ENCODE peak calls at places on chromosomes 12 and 14, in ten cellular contexts. D, C, T, L, S, G, Z, R, P and B are unnamed samples.

GRCh38 chr12:82174936-82175335 is 183.3 kb downstream of the CCDC59 start:
- DNase-seq in S (no peak), Z (no peak), C (no peak), P (no peak), L (no peak), T (no peak), D (no peak), G (no peak), R (no peak), B (no peak)

GRCh38 chr14:66645716-66646115 is 137.8 kb downstream of the GPHN start:
- DNase-seq in R (no peak), C (no peak), L (no peak), P (no peak), T (no peak), G (no peak), D (no peak), S (no peak), Z (no peak), B (no peak)

GRCh38 chr14:61965030-61965745 is 203.0 kb downstream of the SNAPC1 start:
- DNase-seq in R (peak), Z (no peak), P (no peak), S (peak), T (no peak), G (peak), D (peak), C (no peak), L (no peak), B (peak)

GRCh38 chr12:57215668-57216013 is 953 bp upstream of the NXPH4 start:
- DNase-seq in D (no peak), Z (no peak), C (no peak), R (no peak), T (no peak), G (no peak), S (peak), P (peak), L (no peak), B (no peak)

GRCh38 chr12:114405449-114406271 is at the start of gene TBX5:
- DNase-seq in Z (no peak), S (no peak), G (peak), P (no peak), L (no peak), D (no peak), R (peak), T (no peak), C (no peak), B (peak)

GRCh38 chr12:50545783-50546182 is 41.0 kb downstream of the DIP2B start:
- DNase-seq in G (no peak), C (peak), D (no peak), L (no peak), P (no peak), T (no peak), R (no peak), S (peak), Z (no peak), B (no peak)

GRCh38 chr12:105459760-105460325 is 129.4 kb downstream of the C12orf75 start:
- DNase-seq in L (no peak), Z (no peak), S (no peak), T (peak), P (no peak), R (no peak), G (no peak), C (no peak), D (no peak), B (no peak)

GRCh38 chr12:129145381-129145780 is 292.1 kb downstream of the GLT1D1 start:
- DNase-seq in Z (no peak), C (no peak), D (no peak), S (no peak), T (no peak), L (no peak), R (no peak), G (no peak), P (no peak), B (no peak)

GRCh38 chr12:122207391-122207790 is 3.9 kb downstream of the B3GNT4 start:
- DNase-seq in S (peak), D (no peak), Z (no peak), P (no peak), C (no peak), L (no peak), G (no peak), R (no peak), T (no peak), B (no peak)

GRCh38 chr14:28609228-28609828 is 157.3 kb upstream of the FOXG1 start:
- DNase-seq in R (peak), T (peak), G (peak), P (peak), S (peak), L (no peak), C (no peak), D (peak), Z (peak), B (peak)

GRCh38 chr14:28381656-28382055 is 384.9 kb upstream of the FOXG1 start:
- DNase-seq in C (no peak), D (no peak), T (no peak), G (peak), Z (no peak), P (no peak), S (no peak), R (peak), L (no peak), B (no peak)

GRCh38 chr12:69514111-69514510 is 43.9 kb downstream of the FRS2 start:
- DNase-seq in G (no peak), P (no peak), L (no peak), R (no peak), C (no peak), Z (no peak), S (no peak), T (no peak), D (no peak), B (no peak)

GRCh38 chr12:11543513-11544168 is 105.8 kb upstream of the ETV6 start:
- DNase-seq in T (no peak), D (no peak), G (peak), P (no peak), S (no peak), R (no peak), Z (no peak), C (no peak), L (no peak), B (no peak)

GRCh38 chr12:110677206-110677911 is 11.6 kb downstream of the HVCN1 start:
- DNase-seq in C (no peak), R (no peak), L (no peak), T (no peak), P (peak), Z (no peak), G (no peak), D (peak), S (no peak), B (no peak)

GRCh38 chr12:23099604-23100003 is 474.6 kb downstream of the ETNK1 start:
- DNase-seq in R (peak), Z (no peak), P (no peak), C (no peak), L (no peak), G (no peak), T (no peak), D (no peak), S (peak), B (no peak)

GRCh38 chr12:54197037-54197909 is 8.5 kb upstream of the SMUG1 start:
- DNase-seq in Z (peak), T (no peak), D (no peak), G (no peak), R (peak), P (no peak), S (peak), L (no peak), C (no peak), B (no peak)

GRCh38 chr14:105337966-105338365 is 23.4 kb downstream of the PACS2 start:
- DNase-seq in Z (no peak), G (no peak), C (peak), R (no peak), D (no peak), P (no peak), T (peak), S (no peak), L (no peak), B (no peak)

GRCh38 chr12:121611306-121611705 is 15.0 kb upstream of the ORAI1 start:
- DNase-seq in G (no peak), D (no peak), C (no peak), P (peak), L (no peak), T (no peak), R (no peak), S (no peak), Z (peak), B (no peak)

GRCh38 chr12:110993425-110993824 is 73.0 kb upstream of the MYL2 start:
- DNase-seq in R (no peak), C (no peak), S (no peak), L (no peak), T (no peak), G (no peak), P (no peak), Z (no peak), D (no peak), B (no peak)

GRCh38 chr14:92945544-92945943 is 22.6 kb downstream of the CHGA start:
- DNase-seq in P (no peak), Z (no peak), R (no peak), T (no peak), S (no peak), D (no peak), G (no peak), L (no peak), C (peak), B (no peak)

GRCh38 chr12:4037747-4038312 is 164.6 kb upstream of the PARP11 start:
- DNase-seq in P (peak), G (peak), D (peak), S (peak), R (peak), C (no peak), L (no peak), T (peak), Z (peak), B (peak)

GRCh38 chr14:99572173-99572999 is 31.6 kb downstream of the CCDC85C start:
- DNase-seq in D (no peak), P (no peak), L (no peak), S (no peak), C (no peak), G (no peak), R (no peak), T (no peak), Z (peak), B (peak)

GRCh38 chr12:87756721-87757120 is 272.5 kb downstream of the C12orf50 start:
- DNase-seq in L (no peak), Z (no peak), D (no peak), C (no peak), G (peak), P (no peak), T (no peak), S (no peak), R (peak), B (no peak)

GRCh38 chr14:102464846-102465341 is 44.7 kb downstream of the ANKRD9 start:
- DNase-seq in Z (no peak), C (peak), T (no peak), R (no peak), S (no peak), D (no peak), G (no peak), L (no peak), P (no peak), B (peak)

GRCh38 chr12:53078425-53079225 is 565 bp downstream of the SPRYD3 start:
- DNase-seq in G (no peak), R (peak), L (no peak), S (no peak), T (no peak), P (peak), C (no peak), D (no peak), Z (no peak), B (no peak)

GRCh38 chr12:70962226-70962794 is 41.8 kb upstream of the PTPRR start:
- DNase-seq in C (no peak), G (no peak), S (no peak), Z (no peak), R (no peak), D (no peak), P (no peak), L (no peak), T (no peak), B (no peak)